ENCODE peak calls at places on chromosomes 12 and 14, in four cellular contexts. M is epithelial cell of esophagus, O is endothelial cell, L is foreskin fibroblast. V is an unnamed sample.
A peak's percentile ranks its signal among the peaks of the same experiment; 100 is the strongest.

GRCh38 chr12:51914034-51914923 is 7.0 kb downstream of the ACVRL1 start:
- DNase-seq in L (no peak), M (no peak), O (no peak), V (no peak)

GRCh38 chr14:103205541-103205906 is 82.3 kb downstream of the TNFAIP2 start:
- DNase-seq in L (no peak), M (no peak), O (no peak), V (no peak)

GRCh38 chr14:76900406-76901085 is 74.3 kb downstream of the LRRC74A start:
- DNase-seq in L (no peak), M (no peak), O (no peak), V (no peak)

GRCh38 chr14:97994020-97994531 is 1196.9 kb downstream of the VRK1 start:
- DNase-seq in O (no peak), M (no peak), L (no peak), V (no peak)

GRCh38 chr12:5047094-5047493 is 3.4 kb downstream of the KCNA5 start:
- DNase-seq in O (no peak), M (no peak), L (no peak), V (no peak)

GRCh38 chr12:49627752-49628360 is 4.5 kb downstream of the PRPF40B start:
- DNase-seq in L (peak; percentile 32), M (peak; percentile 53), O (no peak), V (no peak)

GRCh38 chr14:76576047-76576741 is 185.1 kb upstream of the VASH1 start:
- DNase-seq in O (no peak), M (no peak), L (peak; percentile 4), V (no peak)

GRCh38 chr12:56634242-56634836 is 4.2 kb upstream of the BAZ2A start:
- DNase-seq in M (peak; percentile 82), O (peak; percentile 31), L (no peak), V (no peak)

GRCh38 chr12:120474092-120474960 is 4.8 kb upstream of the SRSF9 start:
- DNase-seq in O (no peak), M (peak; percentile 98), L (peak; percentile 81), V (no peak)

GRCh38 chr12:75529826-75530225 is 18.4 kb upstream of the KRR1 start:
- DNase-seq in O (no peak), M (no peak), L (no peak), V (no peak)

GRCh38 chr12:75526655-75527511 is 15.5 kb upstream of the KRR1 start:
- DNase-seq in O (peak; percentile 16), M (peak; percentile 59), L (peak; percentile 43), V (no peak)

GRCh38 chr12:75528692-75529091 is 17.3 kb upstream of the KRR1 start:
- DNase-seq in L (no peak), M (no peak), O (no peak), V (no peak)

GRCh38 chr12:75528272-75528671 is 16.9 kb upstream of the KRR1 start:
- DNase-seq in M (no peak), L (no peak), O (no peak), V (no peak)

GRCh38 chr12:75525263-75525662 is 13.9 kb upstream of the KRR1 start:
- DNase-seq in M (no peak), O (no peak), L (no peak), V (no peak)
- TF ChIP-seq CTCF in M (no peak), O (peak; percentile 23), L (peak; percentile 33), V (no peak)

DNA sequence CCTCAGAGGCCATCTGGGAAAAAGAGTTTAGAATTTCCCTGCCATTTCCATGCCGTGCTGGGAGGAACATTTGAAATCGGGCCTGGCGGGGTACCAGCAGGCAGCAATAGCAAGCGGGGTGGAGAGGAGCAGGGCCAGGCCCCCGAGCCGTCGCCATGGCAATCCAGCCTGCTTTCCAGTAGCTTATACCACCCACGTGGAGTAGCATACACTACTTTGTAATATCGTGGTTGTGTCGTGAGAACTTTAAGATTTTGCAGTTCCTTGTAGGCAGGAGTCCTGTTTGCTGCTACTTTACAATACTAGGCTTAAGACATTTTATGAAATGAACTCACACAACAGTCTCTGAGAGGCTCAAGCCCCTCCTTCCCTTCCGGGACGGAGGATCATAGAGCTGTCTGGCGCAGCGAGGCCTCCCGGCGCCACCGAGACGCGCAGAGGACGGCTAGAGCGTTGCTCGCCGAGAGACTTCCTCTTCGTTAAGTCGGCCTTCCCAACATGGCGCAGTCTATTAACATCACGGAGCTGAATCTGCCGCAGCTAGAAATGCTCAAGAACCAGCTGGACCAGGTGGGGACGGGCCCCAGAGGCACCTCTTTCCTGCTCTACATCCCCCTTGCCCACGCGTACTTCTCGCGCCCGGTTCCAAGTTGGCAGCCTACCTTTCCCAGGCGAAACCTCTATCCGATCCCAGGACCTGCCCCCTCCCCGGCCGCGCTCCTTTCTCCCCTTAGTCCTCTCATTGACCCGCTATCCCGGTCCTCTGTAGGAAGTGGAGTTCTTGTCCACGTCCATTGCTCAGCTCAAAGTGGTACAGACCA is at the start of gene PFDN5:
- DNase-seq in O (peak; percentile 82), L (peak; percentile 92), M (peak; percentile 94), V (peak; percentile 77)
- TF ChIP-seq CTCF in O (no peak), L (no peak), M (peak; percentile 32), V (no peak)

GRCh38 chr14:23006544-23007419 is 3.2 kb downstream of the C14orf93 start:
- DNase-seq in O (peak; percentile 92), L (peak; percentile 98), M (peak; percentile 99), V (peak; percentile 95)
- TF ChIP-seq CTCF in O (no peak), L (no peak), M (peak; percentile 19), V (peak; percentile 18)

DNA sequence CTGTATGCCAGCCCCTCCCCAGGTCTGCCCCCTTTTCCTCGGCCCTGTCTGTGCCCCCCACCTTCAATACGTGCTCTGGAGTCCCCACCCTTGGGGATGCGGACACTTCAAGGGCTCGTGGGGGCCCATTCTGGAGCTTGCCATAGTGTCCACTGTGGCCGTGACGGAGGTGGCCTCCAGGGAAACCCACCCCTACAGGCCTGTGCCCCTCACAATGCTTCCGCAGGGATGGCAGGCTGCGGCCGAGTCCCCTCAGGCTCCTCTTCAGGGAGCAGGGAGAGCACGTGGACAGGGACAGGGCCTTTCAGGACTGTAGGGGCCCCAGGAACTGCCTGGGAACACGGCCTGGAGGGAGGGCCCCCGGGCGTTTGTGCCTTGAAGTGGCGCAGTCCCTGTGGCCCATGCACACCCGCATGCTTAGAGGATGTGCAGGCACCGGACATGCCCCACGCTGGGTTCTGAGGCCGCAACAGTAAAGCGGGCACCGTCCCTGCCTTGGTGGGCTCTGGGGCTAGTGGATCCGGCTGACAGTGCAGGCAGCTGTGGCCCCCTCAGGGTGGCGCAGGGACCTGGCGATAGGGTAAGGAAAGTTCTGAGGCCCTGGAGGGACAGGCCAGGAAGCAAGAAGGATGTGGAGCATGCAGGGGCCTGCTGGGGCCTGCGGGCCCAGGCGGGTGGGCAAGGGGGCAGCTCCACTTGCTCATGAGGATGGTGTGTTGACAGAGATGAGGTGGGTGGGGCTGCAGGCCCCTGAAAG is 209.0 kb upstream of the RTL1 start:
- DNase-seq in L (no peak), O (no peak), M (no peak), V (no peak)
- TF ChIP-seq CTCF in L (no peak), O (no peak), M (no peak), V (no peak)

GRCh38 chr12:100229036-100229635 is 28.5 kb downstream of the ACTR6 start:
- DNase-seq in O (no peak), M (peak; percentile 70), L (no peak), V (no peak)
- TF ChIP-seq CTCF in O (no peak), M (peak; percentile 63), L (no peak), V (no peak)